ENCODE peak calls at places on chromosomes 2 and 18, in eight cellular contexts. Y, Q, A, W, L, J, S and N are unnamed samples.

GRCh38 chr18:11283531-11284071 is 134.2 kb upstream of the PIEZO2 start:
- DNase-seq in Y (no peak), J (no peak), S (no peak), L (no peak), W (no peak), A (no peak), Q (no peak), N (no peak)

GRCh38 chr2:162768646-162769045 is 69.9 kb downstream of the KCNH7 start:
- DNase-seq in Q (no peak), J (no peak), W (no peak), S (no peak), L (no peak), Y (no peak), A (no peak), N (no peak)

GRCh38 chr2:173978447-173978846 is 13.3 kb upstream of the SP3 start:
- DNase-seq in J (no peak), L (no peak), Q (no peak), Y (no peak), A (no peak), W (peak), S (no peak), N (no peak)

GRCh38 chr18:49050462-49050861 is 99.7 kb upstream of the SMAD7 start:
- DNase-seq in S (no peak), L (no peak), A (no peak), Q (no peak), J (no peak), W (no peak), Y (no peak), N (no peak)

GRCh38 chr2:30964334-30964733 is 157.1 kb upstream of the CAPN13 start:
- DNase-seq in L (no peak), J (no peak), W (no peak), A (no peak), Y (no peak), Q (no peak), S (no peak), N (no peak)

GRCh38 chr2:240963065-240963375 is 35.4 kb upstream of the SNED1 start:
- DNase-seq in L (no peak), A (no peak), Y (peak), J (no peak), Q (no peak), W (no peak), S (peak), N (peak)

GRCh38 chr18:64765908-64766307 is 617.0 kb upstream of the LINC00305 start:
- DNase-seq in A (no peak), W (no peak), L (no peak), S (no peak), J (no peak), Q (no peak), Y (no peak), N (no peak)

GRCh38 chr2:46846454-46846990 is 69.1 kb downstream of the MCFD2 start:
- DNase-seq in A (no peak), S (no peak), L (no peak), J (peak), Q (no peak), W (peak), Y (no peak), N (no peak)

GRCh38 chr18:28411806-28412205 is 234.9 kb upstream of the CDH2 start:
- DNase-seq in Q (no peak), S (no peak), W (peak), Y (peak), L (no peak), J (no peak), A (no peak), N (no peak)

GRCh38 chr2:231132126-231132525 is 7.3 kb upstream of the HTR2B start:
- DNase-seq in A (no peak), Y (no peak), L (no peak), W (peak), J (no peak), Q (no peak), S (no peak), N (no peak)

GRCh38 chr18:13216732-13217465 is 1.7 kb upstream of the LDLRAD4 start:
- DNase-seq in S (no peak), J (peak), W (no peak), Y (peak), Q (peak), L (no peak), A (no peak), N (no peak)

GRCh38 chr2:28436525-28437051 is 43.9 kb downstream of the FOSL2 start:
- DNase-seq in S (peak), A (peak), L (no peak), Q (peak), Y (no peak), J (peak), W (no peak), N (no peak)

GRCh38 chr2:11899264-11899818 is 152.9 kb downstream of the LPIN1 start:
- DNase-seq in Y (no peak), W (peak), S (no peak), J (no peak), Q (no peak), L (no peak), A (no peak), N (no peak)

GRCh38 chr2:26648516-26648915 is 7.3 kb upstream of the CIB4 start:
- DNase-seq in A (no peak), Q (no peak), W (no peak), J (no peak), L (no peak), S (no peak), Y (no peak), N (no peak)

GRCh38 chr2:85264471-85264870 is 63.3 kb downstream of the TGOLN2 start:
- DNase-seq in L (no peak), A (no peak), S (no peak), Y (no peak), Q (no peak), J (no peak), W (no peak), N (no peak)

GRCh38 chr2:100902833-100903405 is 83.0 kb downstream of the NPAS2 start:
- DNase-seq in S (no peak), A (no peak), Y (no peak), W (peak), L (no peak), Q (peak), J (no peak), N (no peak)

GRCh38 chr2:216636570-216637450 is 3.6 kb downstream of the IGFBP2 start:
- DNase-seq in J (peak), A (peak), L (no peak), Q (peak), S (peak), W (peak), Y (no peak), N (no peak)

GRCh38 chr2:60416221-60417008 is 137.0 kb downstream of the BCL11A start:
- DNase-seq in Y (peak), J (peak), Q (peak), A (no peak), W (no peak), S (no peak), L (peak), N (no peak)

GRCh38 chr2:178455947-178456346 is 4.8 kb downstream of the PJVK start:
- DNase-seq in L (no peak), J (no peak), Y (no peak), Q (no peak), W (no peak), S (no peak), A (no peak), N (no peak)

GRCh38 chr2:28325567-28326468 is 66.8 kb upstream of the FOSL2 start:
- DNase-seq in Y (no peak), Q (peak), J (no peak), W (no peak), L (no peak), A (peak), S (no peak), N (no peak)

GRCh38 chr2:98460573-98461560 is 16.2 kb downstream of the INPP4A start:
- DNase-seq in J (no peak), W (no peak), Y (peak), L (no peak), Q (no peak), S (no peak), A (peak), N (no peak)

GRCh38 chr2:174603280-174603679 is 5.7 kb upstream of the WIPF1 start:
- DNase-seq in A (peak), J (no peak), W (peak), Y (peak), L (no peak), Q (peak), S (no peak), N (no peak)

GRCh38 chr2:201430839-201431238 is 20.4 kb downstream of the TRAK2 start:
- DNase-seq in L (no peak), J (no peak), A (no peak), Y (no peak), W (no peak), S (no peak), Q (no peak), N (no peak)
- TF ChIP-seq CTCF in L (no peak), J (no peak), A (no peak), Y (no peak), W (no peak), S (no peak), Q (no peak), N (no peak)

DNA sequence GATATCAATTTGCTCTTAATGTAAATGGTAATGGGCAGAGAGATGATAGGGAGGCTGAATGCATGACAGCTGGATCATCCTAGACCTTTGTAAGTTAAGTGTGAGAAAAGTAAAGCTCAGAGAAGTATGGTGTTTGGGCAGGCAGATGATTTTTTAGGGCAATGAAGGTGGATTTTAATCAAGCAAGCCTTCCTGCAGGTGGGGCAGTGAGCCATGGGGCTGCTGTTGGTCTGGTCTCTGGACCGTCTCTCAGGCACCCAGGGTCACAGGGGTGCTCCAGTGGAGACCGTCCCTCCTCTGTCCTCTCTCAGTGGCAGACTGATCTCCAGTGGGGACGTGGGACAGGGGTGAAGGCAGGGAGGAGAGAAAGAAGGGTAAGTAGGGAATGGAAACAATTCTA is 69.8 kb upstream of the STK17B start:
- DNase-seq in S (no peak), Q (no peak), Y (no peak), A (no peak), W (no peak), J (no peak), L (no peak), N (no peak)
- TF ChIP-seq CTCF in S (no peak), Q (no peak), Y (no peak), A (no peak), W (no peak), J (no peak), L (no peak), N (no peak)

GRCh38 chr2:160207271-160207670 is 7.2 kb upstream of the ITGB6 start:
- DNase-seq in W (no peak), L (no peak), J (no peak), Q (no peak), S (no peak), A (no peak), Y (no peak), N (no peak)

GRCh38 chr2:160210599-160211138 is 10.6 kb upstream of the ITGB6 start:
- DNase-seq in L (no peak), W (peak), S (peak), A (peak), J (peak), Y (peak), Q (peak), N (peak)

GRCh38 chr2:160207804-160208661 is 8.0 kb upstream of the ITGB6 start:
- DNase-seq in L (peak), Q (peak), J (peak), W (peak), A (peak), S (peak), Y (peak), N (no peak)

GRCh38 chr2:160208662-160209229 is 8.7 kb upstream of the ITGB6 start:
- DNase-seq in Y (no peak), J (no peak), W (no peak), S (no peak), L (no peak), A (no peak), Q (no peak), N (no peak)

GRCh38 chr2:160209457-160209856 is 9.4 kb upstream of the ITGB6 start:
- DNase-seq in A (no peak), Q (no peak), S (no peak), J (no peak), Y (no peak), L (no peak), W (peak), N (no peak)
- TF ChIP-seq CTCF in A (no peak), Q (no peak), S (no peak), J (no peak), Y (no peak), L (no peak), W (peak), N (no peak)

DNA sequence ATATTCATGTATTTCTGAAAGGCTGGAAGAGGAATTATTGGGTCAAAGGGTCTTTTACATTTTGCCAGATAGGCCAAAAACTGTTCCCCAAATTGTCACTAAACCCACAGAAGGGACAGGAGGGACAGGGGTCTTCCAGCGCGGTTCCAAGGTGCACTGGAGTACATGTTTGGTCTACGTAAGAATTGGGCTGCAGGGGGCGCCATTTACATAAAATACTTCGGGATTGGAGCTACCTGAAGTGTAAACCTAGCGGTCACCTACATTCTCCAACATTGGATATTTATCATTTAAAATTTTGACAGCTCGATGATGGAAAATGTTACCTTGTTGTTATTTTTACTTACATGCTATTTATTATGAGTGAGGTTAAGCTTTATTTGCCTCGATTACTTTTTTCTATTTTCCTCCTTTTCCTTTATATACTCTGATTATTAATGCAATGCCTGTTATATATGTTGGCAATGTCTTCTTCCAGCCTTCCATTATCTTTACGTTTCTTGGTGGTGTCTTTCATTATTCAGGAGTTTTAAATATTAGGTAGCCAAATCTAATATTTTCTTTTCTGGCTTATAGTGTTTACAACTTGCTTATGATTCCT is 43.0 kb upstream of the RAB6C start:
- DNase-seq in L (no peak), Y (no peak), J (no peak), Q (no peak), S (no peak), W (peak), A (no peak), N (no peak)
- TF ChIP-seq CTCF in L (no peak), Y (peak), J (no peak), Q (no peak), S (no peak), W (peak), A (no peak), N (peak)

GRCh38 chr18:67531929-67532328 is 15.4 kb upstream of the DSEL start:
- DNase-seq in J (no peak), W (no peak), Y (no peak), L (no peak), Q (no peak), A (no peak), S (no peak), N (no peak)
- TF ChIP-seq CTCF in J (no peak), W (no peak), Y (no peak), L (no peak), Q (no peak), A (no peak), S (no peak), N (no peak)